ENCODE peak calls at places on chromosomes 6 and 20, in six cellular contexts. U is fibroblast of lung, Y is HFF-Myc, A is fibroblast of pulmonary artery, F is kidney epithelial cell, M is mesothelial cell of epicardium. R is an unnamed sample.

GRCh38 chr20:4135385-4136077 is 120.2 kb upstream of the RNF24 start:
- DNase-seq in U (peak), Y (peak), A (peak), F (peak), M (no peak), R (no peak)

GRCh38 chr20:59701236-59701635 is 96.9 kb downstream of the PHACTR3 start:
- DNase-seq in U (no peak), Y (no peak), A (no peak), F (no peak), M (no peak), R (no peak)

GRCh38 chr6:2970034-2970685 is 1.2 kb downstream of the SERPINB6 start:
- DNase-seq in U (peak), Y (no peak), A (no peak), F (no peak), M (peak), R (no peak)

GRCh38 chr20:62165762-62166399 is 16.9 kb upstream of the MTG2 start:
- DNase-seq in U (no peak), Y (no peak), A (peak), F (no peak), M (no peak), R (no peak)

GRCh38 chr6:153160221-153160620 is 29.1 kb upstream of the RGS17 start:
- DNase-seq in U (peak), Y (no peak), A (peak), F (no peak), M (no peak), R (no peak)

GRCh38 chr20:12906401-12906800 is 102.4 kb upstream of the SPTLC3 start:
- DNase-seq in U (no peak), Y (no peak), A (no peak), F (no peak), M (no peak), R (no peak)

GRCh38 chr6:83057705-83058321 is 7.8 kb downstream of the UBE3D start:
- DNase-seq in U (peak), Y (no peak), A (peak), F (no peak), M (peak), R (peak)

GRCh38 chr6:54690596-54690995 is 156.0 kb upstream of the FAM83B start:
- DNase-seq in U (no peak), Y (no peak), A (no peak), F (no peak), M (no peak), R (no peak)

GRCh38 chr6:51218181-51218580 is 399.5 kb downstream of the TFAP2B start:
- DNase-seq in U (no peak), Y (no peak), A (no peak), F (no peak), M (no peak), R (no peak)

GRCh38 chr20:60970601-60971000 is 281.5 kb upstream of the CDH4 start:
- DNase-seq in U (no peak), Y (no peak), A (no peak), F (no peak), M (no peak), R (no peak)

GRCh38 chr6:137497722-137498463 is 3.7 kb upstream of the OLIG3 start:
- DNase-seq in U (no peak), Y (no peak), A (no peak), F (no peak), M (peak), R (peak)

GRCh38 chr6:28215425-28215824 is 9.7 kb upstream of the ZSCAN9 start:
- DNase-seq in U (no peak), Y (no peak), A (peak), F (no peak), M (no peak), R (no peak)

GRCh38 chr20:55094353-55094861 is 619.0 kb downstream of the DOK5 start:
- DNase-seq in U (no peak), Y (no peak), A (no peak), F (no peak), M (no peak), R (no peak)

GRCh38 chr20:16701296-16701695 is 28.5 kb upstream of the SNRPB2 start:
- DNase-seq in U (no peak), Y (no peak), A (peak), F (no peak), M (no peak), R (no peak)
- TF ChIP-seq CTCF in U (peak), Y (peak), A (peak), F (no peak), M (no peak), R (peak)

GRCh38 chr6:32610897-32611296 is 21.2 kb upstream of the HLA-DRB1 start:
- DNase-seq in U (no peak), Y (no peak), A (no peak), F (no peak), M (no peak), R (no peak)

GRCh38 chr6:32609731-32610640 is 20.3 kb upstream of the HLA-DRB1 start:
- DNase-seq in U (peak), Y (peak), A (peak), F (peak), M (peak), R (peak)

GRCh38 chr6:32615885-32616532 is 21.2 kb upstream of the HLA-DQA1 start:
- DNase-seq in U (no peak), Y (no peak), A (no peak), F (no peak), M (no peak), R (no peak)

GRCh38 chr6:32614366-32615081 is 22.7 kb upstream of the HLA-DQA1 start:
- DNase-seq in U (no peak), Y (no peak), A (no peak), F (peak), M (no peak), R (no peak)

DNA sequence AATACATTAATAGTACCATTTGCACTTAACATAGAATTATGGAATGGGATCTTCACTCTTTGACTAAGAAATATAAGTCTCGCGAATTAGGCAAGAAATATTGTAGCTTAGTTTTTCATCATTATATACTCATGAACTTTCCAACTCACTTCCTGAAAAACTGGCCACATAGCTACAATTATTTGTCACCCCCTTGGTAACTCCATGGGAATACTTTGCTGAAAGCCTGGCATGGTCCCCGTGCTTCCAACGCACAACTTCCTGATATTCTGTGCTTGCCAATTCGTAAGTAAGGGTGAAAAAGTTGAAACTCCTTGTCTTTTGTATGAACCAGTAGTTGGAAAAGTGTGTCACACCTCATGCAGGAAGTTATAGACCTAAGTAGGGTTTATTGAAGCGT is 23.7 kb upstream of the HLA-DQA1 start:
- DNase-seq in U (no peak), Y (no peak), A (no peak), F (no peak), M (no peak), R (no peak)
- TF ChIP-seq CTCF in U (no peak), Y (no peak), A (no peak), F (no peak), M (no peak), R (no peak)

DNA sequence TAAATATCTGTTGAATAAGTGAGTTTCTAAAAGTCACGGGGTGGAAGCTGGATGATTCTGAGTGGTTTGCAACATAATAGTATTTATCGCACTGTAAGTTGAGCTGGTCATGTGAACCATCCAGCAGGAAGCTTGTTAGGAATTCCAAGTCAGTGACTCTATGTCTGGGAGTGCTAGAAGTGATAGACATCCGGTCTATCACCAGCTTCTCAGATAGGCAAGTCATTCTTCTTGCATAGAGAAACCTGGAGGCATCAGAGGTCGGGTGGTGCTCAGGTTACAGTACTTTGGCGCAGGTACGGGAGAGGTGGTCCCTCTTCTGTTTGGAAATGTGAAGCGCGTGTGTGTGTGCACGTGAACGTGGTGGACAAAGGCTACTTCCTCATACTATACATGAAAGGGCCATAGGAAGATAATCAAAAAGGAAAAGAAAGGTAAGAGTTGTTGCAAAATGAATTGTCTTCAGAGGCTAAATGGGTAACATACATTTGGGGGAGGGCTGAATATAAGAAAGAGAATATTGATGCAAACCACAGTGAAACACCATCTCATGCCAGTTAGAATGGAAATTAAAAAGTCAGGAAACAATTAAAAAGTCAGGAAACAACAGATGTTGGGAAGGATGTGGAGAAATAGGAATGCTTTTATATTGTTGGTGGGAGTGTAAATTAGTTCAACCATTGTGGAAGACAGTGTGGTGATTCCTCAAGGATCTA is 299.3 kb upstream of the ZFP64 start:
- DNase-seq in U (peak), Y (peak), A (peak), F (peak), M (no peak), R (no peak)
- TF ChIP-seq CTCF in U (no peak), Y (no peak), A (no peak), F (no peak), M (no peak), R (no peak)

DNA sequence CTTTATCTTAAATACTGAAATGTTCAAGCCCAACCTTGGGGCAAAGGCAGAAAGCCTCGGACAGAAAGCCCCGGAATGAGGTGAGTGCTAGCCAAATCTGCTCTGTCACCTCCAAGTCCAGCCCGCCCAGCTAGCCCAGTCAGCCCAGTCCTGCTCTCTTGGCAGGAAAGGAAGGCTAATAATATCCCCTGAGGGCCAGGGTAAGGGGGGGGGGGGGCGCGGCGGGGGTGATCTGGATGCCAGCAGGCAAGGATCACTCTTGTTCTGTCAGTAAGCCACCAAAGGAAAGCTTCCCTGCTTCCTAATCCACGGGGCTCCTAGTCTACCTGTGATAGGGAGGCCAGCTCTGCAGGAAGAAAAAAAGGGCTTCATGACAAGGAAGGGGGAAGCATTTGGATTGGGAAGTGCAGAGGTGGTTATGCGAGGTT is 1.1 kb downstream of the NDRG3 start:
- DNase-seq in U (peak), Y (no peak), A (peak), F (no peak), M (no peak), R (no peak)
- TF ChIP-seq CTCF in U (no peak), Y (no peak), A (no peak), F (no peak), M (no peak), R (no peak)